ENCODE peak calls at places on chromosomes 16 and 17, in nine cellular contexts. J is thoracic aorta; K is tibial artery; H is CD4-positive, alpha-beta T cell; Z is heart left ventricle; U is stomach; D is colonic mucosa; F is CD8-positive, alpha-beta memory T cell; A is adipocyte. V is an unnamed sample. For H3K9me3, the result is how much of the 10 kb centered on the place peaks cover.

GRCh38 chr17:78289802-78290363 is 58.5 kb downstream of the TMEM235 start:
- DNase-seq in A (peak), Z (peak), K (peak), J (peak), F (peak), U (peak), D (peak), H (peak), V (peak)

GRCh38 chr16:4709481-4709880 is 16.1 kb downstream of the NUDT16L1 start:
- DNase-seq in J (no peak), A (peak), U (no peak), H (no peak), Z (no peak), D (no peak), F (no peak), K (no peak), V (peak)

GRCh38 chr16:11133344-11133921 is 122.6 kb downstream of the SOCS1 start:
- DNase-seq in K (peak), F (no peak), U (peak), Z (peak), D (peak), H (no peak), A (peak), J (peak), V (peak)

GRCh38 chr17:66469088-66469442 is 166.7 kb downstream of the PRKCA start:
- DNase-seq in H (no peak), A (peak), F (no peak), U (no peak), D (no peak), J (no peak), K (no peak), Z (no peak), V (no peak)

GRCh38 chr16:82882982-82883863 is 256.5 kb downstream of the CDH13 start:
- DNase-seq in Z (no peak), D (no peak), K (no peak), J (no peak), F (no peak), U (no peak), H (no peak), A (no peak), V (no peak)

GRCh38 chr16:71347146-71347545 is 11.4 kb upstream of the CALB2 start:
- DNase-seq in Z (no peak), K (no peak), U (no peak), F (no peak), D (no peak), A (no peak), J (no peak), H (no peak), V (no peak)

GRCh38 chr17:57551321-57552079 is 193.6 kb downstream of the CCDC182 start:
- DNase-seq in D (peak), U (peak), F (no peak), A (no peak), K (no peak), Z (no peak), J (no peak), H (no peak), V (no peak)

GRCh38 chr16:4029816-4030215 is 86.4 kb downstream of the ADCY9 start:
- DNase-seq in Z (no peak), K (no peak), D (no peak), A (no peak), U (no peak), F (no peak), J (no peak), H (no peak), V (no peak)

GRCh38 chr17:49889500-49889899 is 41.6 kb upstream of the TAC4 start:
- DNase-seq in K (no peak), J (no peak), D (no peak), U (no peak), F (no peak), H (no peak), Z (no peak), A (no peak), V (no peak)

GRCh38 chr16:15703029-15703736 is 53.1 kb downstream of the NDE1 start:
- DNase-seq in U (no peak), H (no peak), A (no peak), J (no peak), Z (no peak), D (no peak), K (no peak), F (no peak), V (no peak)

GRCh38 chr16:1048442-1049112 is 24.0 kb upstream of the SSTR5 start:
- DNase-seq in H (no peak), F (no peak), K (no peak), U (peak), D (peak), J (no peak), A (peak), Z (peak), V (peak)

GRCh38 chr16:73047536-73048291 is at the start of gene ZFHX3:
- DNase-seq in H (no peak), D (peak), F (no peak), J (no peak), A (peak), Z (peak), U (peak), K (peak), V (peak)

GRCh38 chr17:21034350-21035235 is 8.2 kb downstream of the USP22 start:
- DNase-seq in Z (no peak), A (no peak), F (peak), U (no peak), J (no peak), D (no peak), K (no peak), H (no peak), V (peak)

GRCh38 chr16:1535391-1536291 is 2.2 kb downstream of the TMEM204 start:
- DNase-seq in J (no peak), U (no peak), A (peak), D (no peak), Z (peak), H (no peak), F (peak), K (no peak), V (peak)

GRCh38 chr16:27543801-27544200 is 5.9 kb downstream of the GTF3C1 start:
- DNase-seq in F (no peak), A (no peak), H (no peak), U (no peak), D (no peak), J (no peak), K (no peak), Z (no peak), V (peak)

GRCh38 chr17:7988750-7989178 is 13.7 kb upstream of the GUCY2D start:
- DNase-seq in U (no peak), K (no peak), Z (no peak), A (peak), F (no peak), H (no peak), D (peak), J (peak), V (peak)

GRCh38 chr16:30541502-30542329 is 7.1 kb upstream of the ZNF747 start:
- DNase-seq in D (peak), J (no peak), A (peak), U (peak), H (no peak), Z (no peak), F (no peak), K (no peak), V (peak)

GRCh38 chr16:27426423-27427408 is 24.7 kb downstream of the IL21R start:
- DNase-seq in K (peak), H (peak), J (no peak), D (peak), U (peak), Z (no peak), A (peak), F (peak), V (peak)

GRCh38 chr17:73371846-73372245 is 60.0 kb upstream of the CDC42EP4 start:
- DNase-seq in U (no peak), K (no peak), D (no peak), A (no peak), F (no peak), H (no peak), Z (no peak), J (no peak), V (no peak)

GRCh38 chr17:66829386-66829864 is 5.5 kb upstream of the CACNG5 start:
- DNase-seq in U (peak), Z (no peak), K (peak), A (peak), H (no peak), F (no peak), J (no peak), D (peak), V (peak)

GRCh38 chr17:18315498-18316360 is 636 bp downstream of the SMCR8 start:
- DNase-seq in Z (no peak), H (no peak), F (peak), J (no peak), K (no peak), U (no peak), D (no peak), A (no peak), V (no peak)

GRCh38 chr17:7842380-7842949 is 8.4 kb downstream of the KDM6B start:
- DNase-seq in A (peak), F (peak), Z (peak), J (peak), K (peak), U (peak), D (peak), H (peak), V (peak)

GRCh38 chr16:52976539-52977167 is 76.0 kb downstream of the CHD9NB start:
- DNase-seq in H (no peak), F (no peak), U (no peak), J (no peak), A (peak), D (no peak), K (no peak), Z (no peak), V (peak)

GRCh38 chr16:87586201-87586782 is 16.0 kb upstream of the JPH3 start:
- DNase-seq in K (no peak), U (no peak), D (no peak), J (no peak), H (no peak), F (no peak), A (no peak), Z (no peak), V (no peak)

GRCh38 chr17:79664925-79665738 is 54.3 kb upstream of the RBFOX3 start:
- DNase-seq in Z (peak), K (peak), H (no peak), A (peak), D (peak), F (no peak), J (no peak), U (peak), V (peak)

GRCh38 chr16:88526008-88526905 is 43.9 kb upstream of the ZC3H18 start:
- DNase-seq in J (no peak), Z (peak), K (no peak), F (no peak), H (no peak), U (no peak), A (no peak), D (no peak), V (no peak)

GRCh38 chr16:66486773-66487579 is 59.9 kb downstream of the BEAN1 start:
- DNase-seq in K (peak), H (peak), A (peak), Z (no peak), U (peak), D (no peak), F (no peak), J (no peak), V (peak)

GRCh38 chr17:819251-819650 is 37.1 kb downstream of the MRM3 start:
- DNase-seq in A (no peak), F (no peak), Z (no peak), D (no peak), K (no peak), U (no peak), H (no peak), J (no peak), V (no peak)

GRCh38 chr17:812638-813204 is 30.6 kb downstream of the MRM3 start:
- DNase-seq in U (no peak), F (no peak), A (no peak), D (no peak), H (no peak), Z (no peak), K (no peak), J (no peak), V (no peak)

DNA sequence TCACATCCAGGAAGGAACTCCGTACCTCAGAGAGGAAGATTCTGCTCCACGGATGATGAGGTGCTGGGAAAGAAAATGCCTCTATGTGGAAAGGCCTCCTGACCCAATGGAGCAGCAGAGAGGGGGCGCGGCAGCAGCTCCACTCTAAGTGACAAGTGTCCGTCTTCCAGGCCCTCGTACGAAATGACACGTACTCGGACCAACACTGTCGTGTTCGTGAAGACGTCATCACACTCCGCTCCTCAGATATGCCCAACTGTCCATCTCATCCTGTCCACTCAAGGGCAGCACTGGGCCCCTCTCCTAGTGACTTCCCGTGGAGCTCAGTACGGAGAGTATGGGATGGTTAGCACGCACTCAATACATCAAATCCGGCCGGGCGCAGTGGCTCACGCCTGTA is 32.2 kb downstream of the MRM3 start:
- DNase-seq in Z (no peak), D (no peak), K (no peak), A (no peak), F (no peak), J (no peak), U (no peak), H (no peak), V (no peak)
- H3K9me3 ChIP-seq in Z (under half), D (under half), K (under half), A (under half), F (under half), J (under half), U (under half), H (under half), V (under half)

DNA sequence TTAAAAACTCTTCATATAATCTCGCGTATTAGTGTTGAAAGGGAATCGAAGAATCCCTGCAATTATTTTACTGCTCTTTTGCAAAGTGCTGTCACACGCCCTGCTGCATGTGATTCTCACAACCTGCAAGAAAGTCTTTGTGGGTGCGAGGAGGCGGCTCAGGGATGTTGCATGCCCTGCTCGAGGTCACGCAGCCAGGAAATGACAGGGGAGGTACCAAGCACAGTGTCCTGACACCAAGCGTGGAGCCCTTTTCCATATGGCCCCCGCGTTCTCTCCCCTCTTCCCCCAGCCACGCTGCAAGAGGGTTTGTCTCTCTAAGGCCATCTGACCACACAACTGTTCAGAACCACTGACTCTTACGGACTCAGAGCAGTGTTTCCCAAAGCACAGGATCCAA is 37.6 kb downstream of the OR3A1 start:
- DNase-seq in D (no peak), H (no peak), U (no peak), Z (no peak), F (no peak), A (no peak), K (no peak), J (no peak), V (no peak)
- H3K9me3 ChIP-seq in D (under half), H (under half), U (under half), Z (under half), F (under half), A (under half), K (under half), J (under half), V (under half)

DNA sequence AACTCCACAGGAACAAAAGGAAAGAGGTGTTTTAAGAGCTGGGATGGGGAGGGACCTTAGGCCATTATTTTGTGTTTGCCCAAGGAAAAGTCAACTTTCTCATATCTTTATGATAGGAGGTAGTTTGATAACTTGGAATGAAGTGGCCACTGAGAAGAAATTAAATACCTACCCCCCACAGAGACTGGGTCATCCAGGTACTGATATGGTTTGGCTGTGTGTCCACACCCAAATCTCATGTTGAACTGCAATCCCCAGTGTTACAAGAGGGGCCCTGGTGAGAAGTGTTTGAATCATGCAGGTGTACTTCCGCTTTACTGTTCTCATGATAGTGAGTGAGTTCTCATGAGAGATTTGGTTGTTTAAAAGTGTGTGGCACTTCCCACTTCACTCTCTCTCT is 477.9 kb upstream of the KIF2B start:
- DNase-seq in D (peak), Z (no peak), K (no peak), A (no peak), H (no peak), J (no peak), F (no peak), U (no peak), V (no peak)
- H3K9me3 ChIP-seq in D (under half), Z (under half), K (under half), A (under half), H (under half), J (under half), F (under half), U (under half), V (under half)

DNA sequence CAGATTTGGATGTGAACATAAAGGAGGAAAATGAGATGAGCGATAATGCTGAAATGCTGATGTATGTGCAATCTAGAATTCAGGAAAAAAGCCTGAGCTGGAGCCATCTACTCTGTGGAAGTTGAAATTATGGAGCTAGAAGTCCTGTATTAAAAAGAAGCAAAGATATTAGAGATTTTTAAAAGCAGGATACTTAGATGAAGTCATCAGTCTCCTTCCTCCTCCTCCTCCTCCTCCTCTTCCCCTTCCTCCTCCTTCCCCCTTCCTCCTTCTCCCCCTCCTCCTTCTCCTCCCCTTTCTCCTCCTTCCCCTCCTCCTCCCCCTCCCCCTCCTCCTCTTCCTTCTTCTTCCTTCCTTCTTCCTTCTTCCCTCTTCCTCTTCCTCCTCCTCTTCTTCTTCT is 823.8 kb upstream of the CA10 start:
- DNase-seq in A (no peak), D (no peak), K (no peak), F (no peak), Z (no peak), H (no peak), U (no peak), J (no peak), V (no peak)
- H3K9me3 ChIP-seq in A (under half), D (under half), K (under half), F (under half), Z (under half), H (under half), U (under half), J (under half), V (under half)

V was measured in GM23248.